ENCODE peak calls at places on chromosome 18, in eight cellular contexts. P, N, H, V, X, E, J and G are unnamed samples.

GRCh38 chr18:50590625-50591024 is 30.7 kb downstream of the MAPK4 start:
- DNase-seq in X (no peak), H (no peak), P (no peak), J (no peak), V (no peak), N (no peak), E (no peak), G (no peak)

GRCh38 chr18:50193796-50194622 is 938 bp downstream of the MYO5B start:
- DNase-seq in N (no peak), P (no peak), E (no peak), H (no peak), J (peak), V (no peak), X (peak), G (peak)

GRCh38 chr18:38362286-38362792 is 796.7 kb upstream of the CELF4 start:
- DNase-seq in N (no peak), J (no peak), X (peak), E (no peak), V (no peak), P (no peak), H (no peak), G (no peak)

GRCh38 chr18:25457636-25458035 is 105.7 kb upstream of the ZNF521 start:
- DNase-seq in H (peak), J (no peak), N (no peak), P (no peak), V (no peak), X (no peak), E (no peak), G (peak)

GRCh38 chr18:10291568-10291981 is 162.9 kb upstream of the APCDD1 start:
- DNase-seq in H (no peak), V (no peak), P (no peak), X (no peak), N (no peak), J (no peak), E (no peak), G (no peak)

GRCh38 chr18:7987284-7987976 is 420.3 kb downstream of the PTPRM start:
- DNase-seq in N (no peak), E (peak), V (no peak), H (peak), P (no peak), J (no peak), X (no peak), G (peak)

GRCh38 chr18:8982416-8983183 is 119.9 kb upstream of the NDUFV2 start:
- DNase-seq in J (no peak), X (no peak), H (peak), E (peak), P (peak), N (peak), V (peak), G (peak)

GRCh38 chr18:8052237-8052701 is 485.2 kb downstream of the PTPRM start:
- DNase-seq in N (no peak), E (no peak), V (no peak), J (no peak), H (peak), X (no peak), P (no peak), G (no peak)

GRCh38 chr18:37322497-37323035 is 243.0 kb downstream of the CELF4 start:
- DNase-seq in N (peak), J (no peak), E (no peak), P (peak), X (peak), H (peak), V (peak), G (peak)